ENCODE peak calls at places on chromosomes 2 and 18, in six cellular contexts. V is neuronal stem cell, P is H9, L is trophoblast cell, H is IMR-90, T is H1. O is an unnamed sample. For H3K9me3, the result is how much of the 10 kb centered on the place peaks cover.

GRCh38 chr2:189580662-189581353 is at the start of gene SLC40A1:
- DNase-seq in V (peak), P (peak), L (peak), H (peak), T (peak), O (peak)

GRCh38 chr2:54629914-54630609 is 93.4 kb upstream of the EML6 start:
- DNase-seq in V (no peak), P (no peak), L (peak), H (peak), T (no peak), O (peak)

GRCh38 chr2:205482399-205483065 is 199.8 kb upstream of the NRP2 start:
- DNase-seq in V (no peak), P (peak), L (no peak), H (peak), T (peak), O (no peak)

GRCh38 chr2:236127010-236127409 is 41.2 kb downstream of the GBX2 start:
- DNase-seq in V (no peak), P (no peak), L (no peak), H (no peak), T (no peak), O (no peak)

GRCh38 chr2:238938460-238939055 is 90.7 kb downstream of the TWIST2 start:
- DNase-seq in V (no peak), P (peak), L (no peak), H (peak), T (peak), O (peak)

GRCh38 chr2:46846454-46846990 is 69.1 kb downstream of the MCFD2 start:
- DNase-seq in V (no peak), P (no peak), L (no peak), H (no peak), T (no peak), O (no peak)

GRCh38 chr2:158753561-158754302 is 41.4 kb upstream of the DAPL1 start:
- DNase-seq in V (peak), P (peak), L (no peak), H (peak), T (peak), O (peak)

GRCh38 chr2:239238381-239238780 is 162.4 kb downstream of the HDAC4 start:
- DNase-seq in V (no peak), P (no peak), L (no peak), H (no peak), T (no peak), O (no peak)

GRCh38 chr2:182302174-182302573 is 124.7 kb downstream of the PDE1A start:
- DNase-seq in V (no peak), P (no peak), L (no peak), H (peak), T (no peak), O (peak)

GRCh38 chr18:26119246-26119645 is 14.4 kb upstream of the PSMA8 start:
- DNase-seq in V (no peak), P (no peak), L (no peak), H (no peak), T (no peak), O (no peak)

GRCh38 chr2:195507447-195508221 is 149.4 kb upstream of the SLC39A10 start:
- DNase-seq in V (no peak), P (no peak), L (no peak), H (no peak), T (no peak), O (no peak)

GRCh38 chr18:62763101-62763521 is 47.8 kb downstream of the PHLPP1 start:
- DNase-seq in V (no peak), P (no peak), L (peak), H (no peak), T (no peak), O (no peak)

GRCh38 chr2:110121052-110121334 is 5.4 kb upstream of the MALL start:
- DNase-seq in V (no peak), P (no peak), L (no peak), H (no peak), T (no peak), O (no peak)

GRCh38 chr2:229714080-229714735 is at the start of gene DNER:
- DNase-seq in V (peak), P (peak), L (no peak), H (no peak), T (no peak), O (no peak)

GRCh38 chr2:79860233-79861058 is 347.6 kb downstream of the CTNNA2 start:
- DNase-seq in V (peak), P (no peak), L (no peak), H (peak), T (no peak), O (peak)

GRCh38 chr18:62518460-62519375 is 4.1 kb upstream of the ZCCHC2 start:
- DNase-seq in V (no peak), P (no peak), L (no peak), H (no peak), T (no peak), O (no peak)

GRCh38 chr2:115580784-115581183 is 1138.3 kb downstream of the DPP10 start:
- DNase-seq in V (no peak), P (no peak), L (peak), H (no peak), T (no peak), O (no peak)

GRCh38 chr18:80246656-80247402 is 485 bp downstream of the PARD6G start:
- DNase-seq in V (peak), P (peak), L (no peak), H (no peak), T (peak), O (peak)

GRCh38 chr2:110755494-110756078 is 23.2 kb downstream of the ACOXL start:
- DNase-seq in V (no peak), P (no peak), L (no peak), H (peak), T (no peak), O (peak)

GRCh38 chr2:100814043-100814442 is 5.9 kb upstream of the NPAS2 start:
- DNase-seq in V (no peak), P (no peak), L (no peak), H (no peak), T (no peak), O (no peak)

GRCh38 chr18:22412502-22412901 is 5.2 kb downstream of the CTAGE1 start:
- DNase-seq in V (no peak), P (no peak), L (peak), H (peak), T (no peak), O (no peak)

GRCh38 chr2:216621292-216621691 is 11.9 kb upstream of the IGFBP2 start:
- DNase-seq in V (no peak), P (no peak), L (no peak), H (no peak), T (no peak), O (no peak)

GRCh38 chr18:58117685-58118403 is 73.8 kb downstream of the NEDD4L start:
- DNase-seq in V (no peak), P (no peak), L (no peak), H (peak), T (no peak), O (peak)

GRCh38 chr18:32152705-32153448 is 37.0 kb upstream of the MEP1B start:
- DNase-seq in V (no peak), P (no peak), L (no peak), H (no peak), T (no peak), O (no peak)

GRCh38 chr2:18930977-18931376 is 341.6 kb upstream of the NT5C1B start:
- DNase-seq in V (no peak), P (no peak), L (no peak), H (peak), T (no peak), O (no peak)

GRCh38 chr2:219459460-219460311 is 25.0 kb downstream of the SPEG start:
- DNase-seq in V (peak), P (peak), L (peak), H (peak), T (peak), O (peak)

GRCh38 chr2:120985997-120986651 is 250.5 kb downstream of the GLI2 start:
- DNase-seq in V (no peak), P (no peak), L (no peak), H (no peak), T (no peak), O (no peak)

GRCh38 chr2:154203206-154203605 is 331.5 kb downstream of the GALNT13 start:
- DNase-seq in V (no peak), P (no peak), L (no peak), H (no peak), T (no peak), O (no peak)

GRCh38 chr2:240368746-240369724 is 66.4 kb upstream of the GPC1 start:
- DNase-seq in V (no peak), P (no peak), L (no peak), H (no peak), T (no peak), O (no peak)

GRCh38 chr2:119826370-119826961 is 66.7 kb downstream of the PTPN4 start:
- DNase-seq in V (peak), P (no peak), L (peak), H (peak), T (no peak), O (peak)

GRCh38 chr2:212027681-212028628 is 510.6 kb downstream of the ERBB4 start:
- DNase-seq in V (no peak), P (no peak), L (no peak), H (peak), T (no peak), O (peak)

GRCh38 chr2:11830708-11831301 is 84.4 kb downstream of the LPIN1 start:
- DNase-seq in V (no peak), P (no peak), L (no peak), H (no peak), T (no peak), O (no peak)

GRCh38 chr2:21103274-21103891 is 20.4 kb upstream of the TDRD15 start:
- DNase-seq in V (no peak), P (no peak), L (no peak), H (no peak), T (no peak), O (no peak)

GRCh38 chr2:207239222-207239674 is 73.5 kb upstream of the KLF7 start:
- DNase-seq in V (no peak), P (no peak), L (no peak), H (peak), T (no peak), O (peak)

GRCh38 chr18:37920865-37921264 is 355.3 kb upstream of the CELF4 start:
- DNase-seq in V (no peak), P (no peak), L (no peak), H (no peak), T (no peak), O (no peak)

GRCh38 chr2:75705921-75706320 is 4.8 kb downstream of the GCFC2 start:
- DNase-seq in V (no peak), P (no peak), L (no peak), H (peak), T (no peak), O (peak)

GRCh38 chr2:28320009-28320365 is 72.7 kb upstream of the FOSL2 start:
- DNase-seq in V (no peak), P (no peak), L (no peak), H (no peak), T (no peak), O (no peak)

GRCh38 chr2:127985735-127986134 is 42.1 kb downstream of the SAP130 start:
- DNase-seq in V (no peak), P (no peak), L (no peak), H (no peak), T (no peak), O (no peak)

GRCh38 chr18:50630895-50631294 is 71.0 kb downstream of the MAPK4 start:
- DNase-seq in V (no peak), P (no peak), L (no peak), H (no peak), T (no peak), O (no peak)

GRCh38 chr18:50628543-50628905 is 68.6 kb downstream of the MAPK4 start:
- DNase-seq in V (no peak), P (no peak), L (no peak), H (no peak), T (no peak), O (no peak)

GRCh38 chr18:50631831-50632285 is 72.0 kb downstream of the MAPK4 start:
- DNase-seq in V (no peak), P (no peak), L (no peak), H (no peak), T (no peak), O (no peak)

GRCh38 chr18:50627594-50628542 is 68.0 kb downstream of the MAPK4 start:
- DNase-seq in V (no peak), P (no peak), L (no peak), H (no peak), T (no peak), O (no peak)

GRCh38 chr18:50629148-50629631 is 69.3 kb downstream of the MAPK4 start:
- DNase-seq in V (no peak), P (no peak), L (no peak), H (no peak), T (no peak), O (no peak)
- H4K91ac ChIP-seq in V (no peak), P (no peak), L (no peak), H (no peak), T (no peak), O (no peak)

DNA sequence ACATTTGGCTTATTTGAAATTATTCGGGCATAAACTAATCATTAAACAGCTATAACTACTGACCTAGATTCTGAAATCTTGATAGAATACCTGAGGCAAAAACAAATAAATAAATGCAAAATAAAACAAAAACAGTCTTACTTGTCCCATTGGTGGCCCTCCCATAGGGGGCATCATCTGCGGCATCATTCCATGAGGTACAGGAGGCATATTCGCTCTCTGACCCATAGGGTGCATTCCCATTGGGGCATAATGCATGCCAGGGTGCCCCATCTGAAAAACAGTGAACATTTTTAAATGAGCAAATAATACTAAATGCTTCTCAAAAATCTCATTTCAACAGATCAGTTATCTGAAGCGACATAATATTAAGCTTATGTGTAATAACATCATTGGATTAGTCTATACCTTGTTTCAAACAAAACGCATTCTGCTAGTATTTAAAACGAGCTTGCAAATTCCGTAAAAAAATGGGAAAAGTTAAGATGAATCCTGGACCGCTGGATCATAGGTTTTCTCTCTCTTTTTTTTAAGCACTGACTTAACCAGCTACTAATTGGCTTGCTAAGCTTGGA is 1.3 kb downstream of the PRPF40A start:
- DNase-seq in V (no peak), P (peak), L (no peak), H (peak), T (no peak), O (peak)
- H3K9me3 ChIP-seq in V (under half), P (under half), L (under half), H (under half), T (under half), O (under half)

GRCh38 chr2:83531211-83531610 is 927.9 kb downstream of the SUCLG1 start:
- DNase-seq in V (peak), P (no peak), L (no peak), H (no peak), T (no peak), O (no peak)

GRCh38 chr2:83522891-83523493 is 936.1 kb downstream of the SUCLG1 start:
- DNase-seq in V (no peak), P (no peak), L (no peak), H (no peak), T (no peak), O (no peak)

DNA sequence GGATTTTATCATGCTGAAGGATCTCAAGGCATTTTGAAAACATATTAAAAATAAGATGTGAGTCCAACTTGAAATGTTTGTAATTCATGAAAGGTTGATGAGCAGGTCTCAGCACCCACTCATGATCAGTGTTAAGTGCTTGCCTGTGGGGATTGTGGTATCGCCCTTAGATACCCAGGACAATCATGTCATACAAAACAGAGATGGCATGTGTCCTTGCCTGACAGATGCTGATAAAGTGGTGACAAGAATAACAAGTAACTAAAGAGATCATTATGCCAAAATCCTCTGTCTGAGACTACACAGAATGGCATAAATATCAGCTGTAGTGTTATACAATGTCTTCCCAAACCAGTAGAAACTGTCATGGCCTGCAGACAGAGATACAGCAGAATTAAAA is 930.3 kb downstream of the SUCLG1 start:
- DNase-seq in V (no peak), P (no peak), L (no peak), H (no peak), T (no peak), O (no peak)
- H4K91ac ChIP-seq in V (no peak), P (no peak), L (no peak), H (no peak), T (no peak), O (no peak)

DNA sequence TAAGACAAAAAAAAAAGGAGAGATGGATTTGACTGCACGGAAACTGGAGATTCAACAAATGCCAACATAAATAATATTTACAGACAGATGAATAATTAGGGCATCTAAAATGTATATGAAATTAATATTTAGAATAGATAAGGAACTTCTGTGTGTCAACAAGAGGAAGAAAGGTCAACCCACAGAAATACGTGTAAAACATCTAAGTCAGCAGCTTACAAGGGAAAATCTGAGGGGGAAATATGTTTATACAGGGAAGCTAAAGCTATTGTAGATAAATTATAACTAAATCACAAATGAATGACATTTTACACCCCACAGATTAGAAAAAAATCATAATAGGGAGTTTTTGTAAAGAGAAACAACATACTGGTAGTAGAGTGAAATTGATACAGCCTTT is 159.9 kb downstream of the PIEZO2 start:
- DNase-seq in V (no peak), P (no peak), L (no peak), H (no peak), T (no peak), O (no peak)
- H3K9me3 ChIP-seq in V (under half), P (under half), L (under half), H (under half), T (under half), O (under half)

DNA sequence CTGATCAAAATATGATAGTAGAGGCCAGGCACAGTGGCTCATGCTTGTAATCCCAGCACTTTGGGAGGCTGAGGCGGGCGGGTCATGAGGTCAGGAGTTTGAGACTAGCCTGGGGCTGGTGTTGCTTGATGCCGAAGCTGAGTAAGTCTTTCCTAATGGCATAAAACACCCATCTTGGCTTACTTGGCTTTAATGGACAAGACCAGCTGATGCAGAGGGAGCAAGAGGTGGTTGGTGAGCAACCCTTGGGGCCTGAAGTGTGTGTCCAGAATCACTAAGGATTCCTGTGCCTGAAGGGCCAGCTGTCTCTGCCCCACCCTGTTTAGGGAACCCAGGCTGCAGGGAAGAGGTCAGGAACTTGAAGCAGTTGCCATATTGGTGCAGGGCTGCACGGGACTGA is 217.2 kb downstream of the ARL4C start:
- DNase-seq in V (no peak), P (no peak), L (peak), H (no peak), T (no peak), O (no peak)
- H4K91ac ChIP-seq in V (no peak), P (no peak), L (no peak), H (no peak), T (no peak), O (no peak)

GRCh38 chr18:46474487-46475366 is 182.3 kb downstream of the LOXHD1 start:
- DNase-seq in V (no peak), P (no peak), L (no peak), H (no peak), T (no peak), O (no peak)
- H3K9me3 ChIP-seq in V (under half), P (under half), L (under half), H (under half), T (under half), O (under half)

GRCh38 chr18:3140986-3141639 is 78.7 kb downstream of the MYOM1 start:
- DNase-seq in V (no peak), P (no peak), L (no peak), H (no peak), T (no peak), O (no peak)
- H4K91ac ChIP-seq in V (no peak), P (no peak), L (no peak), H (no peak), T (no peak), O (no peak)